ENCODE peak calls at places on chromosomes 13 and 19, in ten cellular contexts. N is heart right ventricle, I is hepatocyte, C is ovary, E is lung, O is IMR-90, B is GM23338, Z is ascending aorta, X is PC-3, V is fibroblast of mammary gland. H is an unnamed sample.
A peak's percentile ranks its signal among the peaks of the same experiment; 100 is the strongest.

GRCh38 chr19:13727798-13728197 is 36.5 kb upstream of the MRI1 start:
- DNase-seq in N (peak; percentile 60), V (peak; percentile 83), O (peak; percentile 82), I (no peak), Z (peak; percentile 77), X (no peak), B (no peak), E (no peak), C (no peak), H (no peak)

GRCh38 chr19:19276386-19276785 is 3.3 kb upstream of the TM6SF2 start:
- DNase-seq in B (no peak), I (peak; percentile 64), E (no peak), Z (no peak), X (no peak), N (no peak), V (no peak), O (peak; percentile 70), C (no peak), H (no peak)

GRCh38 chr13:85896516-85897450 is 97.6 kb upstream of the SLITRK6 start:
- DNase-seq in Z (no peak), E (no peak), X (peak; percentile 34), V (no peak), B (peak; percentile 41), N (no peak), I (no peak), O (peak; percentile 0), C (no peak), H (no peak)

GRCh38 chr19:11422163-11423068 is 3.3 kb upstream of the RGL3 start:
- DNase-seq in V (peak; percentile 39), X (no peak), Z (peak; percentile 90), O (no peak), N (peak; percentile 79), I (peak; percentile 86), B (peak; percentile 98), C (peak; percentile 48), E (peak; percentile 86), H (peak; percentile 88)

GRCh38 chr13:24631922-24632321 is 48.3 kb upstream of the ATP12A start:
- DNase-seq in B (no peak), N (no peak), C (no peak), V (peak; percentile 12), Z (no peak), E (no peak), X (no peak), O (no peak), I (no peak), H (no peak)

GRCh38 chr19:34502582-34503545 is 21.3 kb downstream of the WTIP start:
- DNase-seq in I (no peak), B (no peak), X (no peak), C (no peak), O (peak; percentile 33), E (no peak), V (peak; percentile 42), N (no peak), Z (peak; percentile 65), H (peak; percentile 37)

GRCh38 chr13:41577437-41577836 is 120.1 kb downstream of the RGCC start:
- DNase-seq in V (peak; percentile 87), I (peak; percentile 33), X (no peak), Z (peak; percentile 78), N (peak; percentile 38), O (peak; percentile 16), E (peak; percentile 68), C (no peak), B (no peak), H (no peak)

GRCh38 chr13:44231786-44232516 is 141.7 kb upstream of the SERP2 start:
- DNase-seq in Z (peak; percentile 84), X (peak; percentile 97), I (peak; percentile 90), N (no peak), C (peak; percentile 83), E (peak; percentile 89), V (peak; percentile 97), O (peak; percentile 96), B (peak; percentile 77), H (peak; percentile 80)

GRCh38 chr13:109940637-109941036 is 154.3 kb upstream of the IRS2 start:
- DNase-seq in I (no peak), X (no peak), O (no peak), B (no peak), V (no peak), C (no peak), N (no peak), E (no peak), Z (no peak), H (no peak)

GRCh38 chr19:55598034-55598433 is 1.3 kb downstream of the FIZ1 start:
- DNase-seq in B (peak; percentile 88), I (no peak), O (no peak), E (no peak), X (no peak), Z (no peak), C (no peak), N (no peak), V (peak; percentile 50), H (peak; percentile 48)
- H3K4me3 ChIP-seq in B (peak overlapping the region; percentile 22), I (no peak overlapping the region), O (no peak overlapping the region), E (no peak overlapping the region), X (no peak overlapping the region), Z (no peak overlapping the region), C (no peak overlapping the region), N (no peak overlapping the region), V (no peak overlapping the region), H (peak overlapping the region; percentile 25)

GRCh38 chr19:50344661-50345318 is 15.6 kb upstream of the KCNC3 start:
- DNase-seq in X (no peak), E (no peak), N (no peak), B (no peak), Z (no peak), I (no peak), O (no peak), C (no peak), V (no peak), H (no peak)

DNA sequence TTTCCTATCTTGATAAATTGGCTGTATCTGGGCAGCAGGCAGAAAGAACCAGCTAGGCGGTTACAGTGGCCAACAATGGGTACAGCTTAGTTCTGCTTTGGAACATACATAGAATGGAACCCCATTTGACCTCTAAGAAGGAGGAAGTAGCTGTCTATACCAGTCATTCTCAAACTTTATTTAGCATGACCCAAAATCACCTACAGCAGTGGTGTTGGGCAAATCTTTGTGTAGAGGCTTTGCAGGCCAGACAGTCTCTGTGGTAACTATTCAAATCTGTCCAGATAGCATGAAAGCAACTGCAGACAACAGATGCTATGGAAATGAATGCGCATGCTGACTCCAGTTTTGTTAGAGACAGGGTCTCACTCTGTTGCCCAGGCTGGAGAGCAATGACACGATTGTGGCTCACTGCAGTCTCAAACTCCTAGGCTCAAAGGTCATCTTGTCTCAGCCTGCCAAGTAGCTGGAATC is 12.0 kb upstream of the KCNC3 start:
- DNase-seq in C (no peak), X (no peak), I (no peak), N (no peak), O (no peak), V (no peak), E (no peak), B (no peak), Z (no peak), H (no peak)
- H3K4me3 ChIP-seq in C (no peak overlapping the region), X (no peak overlapping the region), I (no peak overlapping the region), N (no peak overlapping the region), O (no peak overlapping the region), V (no peak overlapping the region), E (no peak overlapping the region), B (no peak overlapping the region), Z (no peak overlapping the region), H (no peak overlapping the region)

DNA sequence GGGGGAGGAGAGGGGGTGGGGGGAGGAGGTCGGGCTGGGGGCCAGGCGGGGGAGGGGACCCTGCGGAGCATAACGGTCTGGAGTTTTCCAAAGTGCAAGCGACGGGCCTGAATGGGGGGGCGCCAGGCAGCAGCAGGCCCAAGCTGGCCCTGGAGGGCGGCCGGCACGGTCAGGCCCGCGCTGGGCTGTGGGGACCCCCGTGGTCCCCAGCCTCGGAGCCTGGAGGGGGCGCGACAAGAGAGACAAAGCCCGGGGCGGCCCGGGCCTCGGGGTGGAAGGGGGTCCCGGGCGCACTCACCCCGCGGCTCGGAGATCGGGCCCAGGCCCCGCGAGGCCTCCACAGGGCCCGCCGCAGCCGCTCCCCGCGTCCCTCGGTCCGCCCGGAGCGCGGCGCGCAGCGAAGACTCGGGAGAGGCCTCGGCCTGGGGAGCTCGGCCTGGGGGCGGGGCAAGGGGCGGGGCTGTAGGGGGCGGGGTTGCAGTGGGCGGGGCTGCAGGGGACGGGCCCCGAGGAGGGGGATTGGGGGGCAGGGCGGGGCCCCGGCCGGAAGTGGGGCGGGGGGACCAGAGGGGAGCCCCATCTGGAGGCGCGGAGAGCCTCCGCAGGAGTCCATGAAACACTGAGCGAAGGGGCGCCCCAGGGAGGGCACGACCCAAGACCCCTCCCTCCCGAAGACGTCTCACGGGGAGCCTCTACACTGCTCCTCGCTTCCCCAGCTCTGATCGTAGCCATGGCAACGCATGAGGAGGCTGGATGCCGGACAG is 47.6 kb downstream of the PTPRS start:
- DNase-seq in B (peak; percentile 88), X (peak; percentile 67), N (peak; percentile 50), C (peak; percentile 78), O (peak; percentile 65), Z (peak; percentile 80), I (peak; percentile 89), V (peak; percentile 63), E (peak; percentile 54), H (no peak)
- H3K4me3 ChIP-seq in B (peak overlapping the region; percentile 93), X (peak overlapping the region; percentile 85), N (peak overlapping the region; percentile 80), C (peak overlapping the region; percentile 68), O (peak overlapping the region; percentile 95), Z (peak overlapping the region; percentile 92), I (peak overlapping the region; percentile 84), V (peak overlapping the region; percentile 60), E (peak overlapping the region; percentile 37), H (peak overlapping the region; percentile 76)

DNA sequence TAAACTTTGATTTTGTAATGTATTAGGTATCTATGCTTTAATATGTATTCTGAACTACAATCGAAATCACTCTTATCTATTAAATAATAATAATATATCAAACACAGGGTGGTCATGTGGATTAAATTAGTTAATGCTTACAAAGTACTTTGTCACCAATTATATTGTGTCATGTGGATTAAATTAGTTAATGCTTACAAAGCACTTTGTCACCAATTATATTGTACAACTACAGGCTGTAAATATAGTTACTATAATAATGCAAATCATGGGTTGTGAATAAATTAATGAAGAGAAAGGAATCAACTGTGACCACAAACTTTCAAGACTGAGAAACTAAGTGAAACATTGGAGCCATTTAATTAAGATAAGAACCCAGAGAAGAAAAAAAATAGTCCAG is 1929.1 kb upstream of the PCDH20 start:
- DNase-seq in I (no peak), E (no peak), C (no peak), X (no peak), V (no peak), N (no peak), Z (no peak), B (no peak), O (no peak), H (no peak)
- H3K4me3 ChIP-seq in I (no peak overlapping the region), E (no peak overlapping the region), C (no peak overlapping the region), X (no peak overlapping the region), V (no peak overlapping the region), N (no peak overlapping the region), Z (no peak overlapping the region), B (no peak overlapping the region), O (no peak overlapping the region), H (no peak overlapping the region)

DNA sequence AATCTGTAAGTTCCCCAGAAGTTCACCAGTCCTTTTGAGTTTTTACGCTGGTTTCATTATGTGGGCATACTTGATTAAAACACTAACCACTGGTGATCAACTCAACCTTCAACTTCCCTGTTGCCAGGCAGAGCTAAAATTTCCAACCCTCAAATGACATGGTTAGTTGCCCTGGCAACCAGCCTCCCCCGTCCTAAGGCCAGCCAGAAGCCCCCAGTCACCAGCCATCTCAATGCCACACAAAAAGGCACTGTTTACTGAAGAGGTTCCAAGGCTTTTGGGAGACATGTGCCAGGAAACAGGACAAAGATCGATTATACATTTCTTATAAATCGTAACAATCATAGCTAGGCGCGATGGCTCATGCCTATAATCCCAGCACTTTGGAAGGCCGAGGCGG is 1.6 kb downstream of the ZNF649 start:
- DNase-seq in B (peak; percentile 42), Z (no peak), X (no peak), I (no peak), O (no peak), E (no peak), N (no peak), C (no peak), V (no peak), H (no peak)
- H3K4me3 ChIP-seq in B (peak overlapping the region; percentile 86), Z (peak overlapping the region; percentile 76), X (peak overlapping the region; percentile 77), I (peak overlapping the region; percentile 95), O (no peak overlapping the region), E (no peak overlapping the region), N (no peak overlapping the region), C (no peak overlapping the region), V (no peak overlapping the region), H (peak overlapping the region; percentile 93)

GRCh38 chr19:40601061-40601973 is at the start of gene LTBP4:
- DNase-seq in Z (peak; percentile 86), X (no peak), B (peak; percentile 60), N (peak; percentile 75), E (peak; percentile 50), I (peak; percentile 74), O (no peak), C (peak; percentile 82), V (no peak), H (no peak)
- H3K4me3 ChIP-seq in Z (peak within 1 kb of the TSS; percentile 92), X (peak within 1 kb of the TSS; percentile 69), B (peak within 1 kb of the TSS; percentile 53), N (peak within 1 kb of the TSS; percentile 81), E (peak within 1 kb of the TSS; percentile 40), I (peak within 1 kb of the TSS; percentile 25), O (peak within 1 kb of the TSS; percentile 62), C (peak within 1 kb of the TSS; percentile 60), V (peak within 1 kb of the TSS; percentile 38), H (peak within 1 kb of the TSS; percentile 44)